ENCODE peak calls at places on chromosomes 1 and 21, in nine cellular contexts. R, N, C, G, X, K, L, F and S are unnamed samples.

GRCh38 chr1:208071425-208072031 is 160.6 kb upstream of the CD34 start:
- DNase-seq in G (no peak), X (no peak), F (no peak), K (peak), R (no peak), L (no peak), N (no peak), C (no peak), S (no peak)

GRCh38 chr1:40944841-40945430 is 34.6 kb upstream of the CTPS1 start:
- DNase-seq in C (peak), G (no peak), F (no peak), N (no peak), X (no peak), R (peak), K (peak), L (no peak), S (no peak)

GRCh38 chr1:167532375-167532774 is 14.0 kb upstream of the CD247 start:
- DNase-seq in X (no peak), G (no peak), N (no peak), L (no peak), R (no peak), K (no peak), C (no peak), F (peak), S (no peak)

GRCh38 chr21:45415943-45416611 is 11.1 kb downstream of the COL18A1 start:
- DNase-seq in G (no peak), X (no peak), F (peak), L (no peak), N (no peak), C (no peak), R (peak), K (no peak), S (no peak)

GRCh38 chr1:23951646-23952095 is 8.0 kb upstream of the PNRC2 start:
- DNase-seq in X (peak), C (no peak), N (no peak), F (peak), K (peak), L (no peak), R (no peak), G (no peak), S (no peak)

GRCh38 chr1:20123696-20124450 is 4.5 kb upstream of the PLA2G2D start:
- DNase-seq in N (no peak), K (peak), C (no peak), F (no peak), R (no peak), G (no peak), X (no peak), L (no peak), S (no peak)

GRCh38 chr1:22562584-22563551 is at the start of gene EPHA8:
- DNase-seq in N (no peak), G (no peak), X (no peak), F (no peak), K (no peak), C (no peak), L (no peak), R (no peak), S (peak)

GRCh38 chr1:37999434-38000232 is 5.7 kb downstream of the FHL3 start:
- DNase-seq in R (peak), C (peak), N (no peak), X (peak), G (no peak), L (no peak), F (peak), K (peak), S (peak)

GRCh38 chr1:51237714-51238403 is 1.8 kb downstream of the RNF11 start:
- DNase-seq in K (peak), C (no peak), G (peak), N (no peak), R (no peak), F (peak), X (peak), L (no peak), S (peak)

GRCh38 chr1:209512821-209513220 is 70.7 kb upstream of the CAMK1G start:
- DNase-seq in K (no peak), L (no peak), R (no peak), X (no peak), G (no peak), C (no peak), N (no peak), F (no peak), S (no peak)

GRCh38 chr1:17027403-17027802 is 15.7 kb upstream of the ATP13A2 start:
- DNase-seq in R (peak), F (no peak), N (no peak), G (no peak), L (no peak), X (no peak), C (no peak), K (no peak), S (no peak)

GRCh38 chr1:164619006-164619784 is 60.2 kb downstream of the PBX1 start:
- DNase-seq in L (no peak), K (no peak), X (no peak), C (no peak), G (no peak), N (no peak), R (no peak), F (no peak), S (no peak)

GRCh38 chr21:29441651-29442050 is 142.9 kb downstream of the BACH1 start:
- DNase-seq in L (no peak), G (no peak), F (no peak), X (no peak), C (no peak), K (peak), R (no peak), N (no peak), S (no peak)

GRCh38 chr1:224259986-224260385 is 70.0 kb downstream of the NVL start:
- DNase-seq in C (no peak), K (peak), F (no peak), G (no peak), L (no peak), R (no peak), X (no peak), N (no peak), S (no peak)

GRCh38 chr1:205680073-205680851 is at the start of gene SLC45A3:
- DNase-seq in F (peak), X (no peak), N (peak), K (no peak), L (peak), R (no peak), G (no peak), C (peak), S (peak)

GRCh38 chr1:161266096-161266679 is 7.6 kb downstream of the PCP4L1 start:
- DNase-seq in N (no peak), F (no peak), R (no peak), G (no peak), K (peak), C (peak), X (no peak), L (no peak), S (no peak)

GRCh38 chr1:117673405-117673804 is 67.6 kb downstream of the TENT5C start:
- DNase-seq in N (no peak), X (peak), R (no peak), L (no peak), C (no peak), K (peak), F (peak), G (no peak), S (no peak)
- TF ChIP-seq CTCF in N (no peak), X (no peak), R (no peak), L (no peak), C (no peak), K (no peak), F (no peak), G (no peak), S (no peak)

GRCh38 chr1:244664353-244664752 is 11.4 kb downstream of the DESI2 start:
- DNase-seq in L (no peak), C (no peak), R (no peak), X (no peak), G (no peak), N (peak), K (no peak), F (no peak), S (no peak)
- TF ChIP-seq CTCF in L (no peak), C (no peak), R (no peak), X (no peak), G (no peak), N (no peak), K (no peak), F (no peak), S (no peak)

GRCh38 chr1:47682786-47683350 is 245.0 kb downstream of the FOXD2 start:
- DNase-seq in N (no peak), F (no peak), G (peak), X (no peak), L (no peak), C (no peak), K (no peak), R (peak), S (no peak)
- TF ChIP-seq CTCF in N (no peak), F (no peak), G (no peak), X (no peak), L (no peak), C (no peak), K (no peak), R (no peak), S (no peak)

GRCh38 chr1:56973898-56974752 is 8.3 kb upstream of the C8B start:
- DNase-seq in X (no peak), N (no peak), G (no peak), C (no peak), L (no peak), K (no peak), R (no peak), F (no peak), S (no peak)
- TF ChIP-seq CTCF in X (no peak), N (no peak), G (no peak), C (no peak), L (no peak), K (no peak), R (no peak), F (no peak), S (no peak)

GRCh38 chr1:1302006-1302430 is 5.7 kb downstream of the ACAP3 start:
- DNase-seq in K (no peak), C (no peak), R (no peak), F (no peak), X (no peak), N (no peak), L (no peak), G (no peak), S (no peak)
- TF ChIP-seq CTCF in K (peak), C (no peak), R (no peak), F (peak), X (peak), N (peak), L (peak), G (peak), S (peak)

DNA sequence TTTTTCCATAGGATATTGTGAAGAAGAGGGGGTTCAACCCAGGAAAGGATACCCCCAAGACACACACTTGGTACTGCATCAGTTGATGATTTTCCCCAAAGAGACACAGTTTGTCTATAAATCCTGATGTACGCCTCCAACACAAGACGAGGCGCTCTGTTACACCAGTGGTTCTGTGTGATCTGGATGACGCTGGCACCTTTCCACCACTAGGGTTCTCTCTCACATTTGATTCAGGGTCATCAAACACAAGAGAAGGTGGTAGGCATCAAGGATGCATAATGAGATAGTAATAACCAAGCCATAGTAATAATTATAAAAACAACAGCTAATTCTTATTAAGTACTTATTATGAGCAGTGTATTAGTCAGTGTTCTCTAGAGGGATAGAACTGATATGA is 508.8 kb upstream of the ZP4 start:
- DNase-seq in F (no peak), N (peak), L (no peak), X (no peak), C (no peak), R (no peak), K (no peak), G (no peak), S (no peak)
- TF ChIP-seq CTCF in F (peak), N (peak), L (peak), X (peak), C (no peak), R (no peak), K (no peak), G (no peak), S (peak)

GRCh38 chr1:89527750-89528381 is 3.2 kb downstream of the LRRC8B start:
- DNase-seq in R (no peak), G (no peak), F (no peak), C (no peak), X (no peak), N (no peak), L (no peak), K (no peak), S (no peak)

GRCh38 chr1:89524369-89525168 is at the start of gene LRRC8B:
- DNase-seq in X (peak), K (peak), F (peak), N (peak), G (peak), R (peak), C (peak), L (peak), S (peak)

GRCh38 chr1:89523597-89524368 is 846 bp upstream of the LRRC8B start:
- DNase-seq in L (no peak), C (no peak), K (no peak), X (no peak), N (peak), R (no peak), F (peak), G (peak), S (peak)

GRCh38 chr1:89527256-89527655 is 2.6 kb downstream of the LRRC8B start:
- DNase-seq in F (no peak), L (no peak), G (no peak), N (no peak), C (no peak), K (no peak), X (no peak), R (no peak), S (no peak)

DNA sequence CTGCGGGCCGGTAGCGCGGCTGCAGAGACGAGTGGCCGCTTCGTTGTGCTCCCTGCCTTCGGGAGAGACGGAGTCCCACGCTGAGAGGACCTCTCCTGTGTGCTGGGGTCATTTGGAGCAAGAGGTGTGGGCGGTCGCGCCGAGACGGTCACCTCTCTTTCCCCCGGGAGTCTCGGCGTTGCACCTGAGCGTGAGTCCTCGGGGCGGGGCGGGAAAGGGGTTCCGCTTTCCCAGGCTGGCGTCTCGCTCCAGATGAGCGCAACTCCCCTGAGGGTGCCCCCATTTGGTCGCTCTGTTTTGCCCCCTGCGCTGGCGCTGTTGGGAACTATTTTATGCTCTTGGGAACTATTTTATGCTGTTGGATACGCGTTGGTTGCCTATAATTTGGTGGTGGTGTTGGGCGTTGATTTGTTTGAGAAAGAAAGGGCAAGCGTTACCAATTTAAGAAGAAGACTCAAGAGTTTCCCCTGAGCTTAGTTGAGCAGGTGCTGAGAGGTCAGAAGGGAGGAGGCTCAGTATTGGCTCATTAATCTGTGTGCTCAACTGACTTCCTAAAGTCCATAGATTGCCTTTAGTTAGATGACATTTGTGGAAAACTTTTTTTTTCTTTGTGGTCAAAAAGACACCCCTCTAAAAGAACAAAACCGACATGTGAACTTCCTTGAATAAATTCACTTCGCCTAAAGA is 683 bp downstream of the LRRC8B start:
- DNase-seq in X (no peak), K (peak), N (peak), G (no peak), R (peak), L (peak), F (peak), C (no peak), S (peak)
- TF ChIP-seq CTCF in X (no peak), K (no peak), N (no peak), G (no peak), R (no peak), L (no peak), F (peak), C (no peak), S (no peak)

GRCh38 chr1:228004331-228004871 is 2.4 kb upstream of the WNT3A start:
- DNase-seq in X (no peak), K (no peak), C (no peak), G (peak), N (no peak), L (no peak), F (peak), R (peak), S (no peak)

GRCh38 chr1:228005511-228006033 is 1.2 kb upstream of the WNT3A start:
- DNase-seq in C (no peak), R (peak), F (no peak), X (no peak), N (no peak), L (peak), G (peak), K (no peak), S (no peak)

GRCh38 chr1:228003461-228004330 is 3.1 kb upstream of the WNT3A start:
- DNase-seq in C (no peak), F (no peak), L (no peak), R (peak), N (no peak), X (no peak), G (peak), K (no peak), S (no peak)

GRCh38 chr1:228006034-228006792 is 585 bp upstream of the WNT3A start:
- DNase-seq in R (peak), K (no peak), L (peak), C (no peak), G (no peak), F (no peak), X (no peak), N (no peak), S (no peak)

GRCh38 chr1:228004887-228005462 is 1.8 kb upstream of the WNT3A start:
- DNase-seq in C (no peak), N (no peak), X (no peak), F (no peak), R (peak), K (no peak), G (peak), L (no peak), S (peak)
- TF ChIP-seq CTCF in C (no peak), N (no peak), X (no peak), F (no peak), R (no peak), K (no peak), G (no peak), L (peak), S (no peak)

GRCh38 chr1:78606274-78606673 is 14.0 kb upstream of the IFI44L start:
- DNase-seq in C (no peak), N (no peak), F (no peak), K (no peak), G (no peak), L (no peak), X (no peak), R (no peak), S (no peak)

GRCh38 chr1:78603206-78603605 is 17.0 kb upstream of the IFI44L start:
- DNase-seq in L (no peak), G (no peak), R (no peak), N (no peak), F (no peak), C (no peak), K (peak), X (no peak), S (no peak)

GRCh38 chr1:78607944-78608343 is 12.3 kb upstream of the IFI44L start:
- DNase-seq in C (no peak), R (no peak), N (no peak), K (no peak), L (no peak), X (no peak), G (no peak), F (peak), S (no peak)

GRCh38 chr1:78604643-78605042 is 15.6 kb upstream of the IFI44L start:
- DNase-seq in N (no peak), C (no peak), F (no peak), R (no peak), L (no peak), K (no peak), X (no peak), G (no peak), S (no peak)

DNA sequence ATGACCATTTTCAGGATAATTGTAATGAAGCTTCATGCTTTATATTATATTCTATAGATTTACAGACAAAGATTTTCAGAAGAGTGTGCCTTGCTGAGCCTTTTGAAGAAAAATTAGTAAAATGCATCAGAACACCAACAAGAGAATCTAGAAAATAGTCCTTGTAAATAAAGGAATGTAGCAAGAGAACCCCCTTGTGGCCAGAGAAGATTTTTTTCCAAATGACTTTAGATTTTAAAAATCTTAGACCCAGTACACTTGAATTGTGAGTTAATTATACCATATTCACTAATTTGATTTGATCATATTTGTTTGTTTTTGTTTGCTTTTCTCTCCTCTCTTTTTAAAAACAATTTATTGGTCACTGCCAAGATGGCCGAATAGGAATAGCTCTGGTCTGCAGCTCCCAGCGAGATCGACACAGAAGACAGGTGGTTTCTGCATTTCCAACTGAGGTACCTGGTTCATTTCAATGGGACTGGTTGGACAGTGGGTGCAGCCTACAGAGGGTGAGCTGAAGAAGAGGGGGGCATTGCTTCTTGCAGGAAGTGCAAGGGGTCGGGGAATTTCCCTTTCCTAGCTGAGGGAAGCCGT is 12.8 kb upstream of the IFI44L start:
- DNase-seq in X (no peak), N (no peak), L (no peak), R (no peak), K (peak), F (peak), C (no peak), G (no peak), S (no peak)
- TF ChIP-seq CTCF in X (peak), N (peak), L (peak), R (no peak), K (peak), F (peak), C (peak), G (no peak), S (peak)